ENCODE peak calls at places on chromosomes 2 and 18, in ten cellular contexts. X, Y, R, H, Q, J, L, D, C and K are unnamed samples.

GRCh38 chr2:214856116-214856515 is 46.6 kb upstream of the BARD1 start:
- DNase-seq in X (no peak), Y (no peak), R (no peak), H (no peak), Q (no peak), J (no peak), L (no peak), D (no peak), C (peak; percentile 76), K (no peak)

GRCh38 chr2:72574886-72575285 is 250.9 kb downstream of the EXOC6B start:
- DNase-seq in X (no peak), Y (no peak), R (no peak), H (no peak), Q (no peak), J (no peak), L (no peak), D (no peak), C (no peak), K (no peak)

GRCh38 chr2:144415381-144415780 is 104.5 kb downstream of the ZEB2 start:
- DNase-seq in X (no peak), Y (no peak), R (no peak), H (no peak), Q (peak; percentile 55), J (no peak), L (no peak), D (no peak), C (no peak), K (no peak)

GRCh38 chr2:158926478-158926948 is 41.9 kb upstream of the TANC1 start:
- DNase-seq in X (no peak), Y (peak; percentile 34), R (no peak), H (peak; percentile 22), Q (peak; percentile 79), J (no peak), L (no peak), D (peak; percentile 59), C (peak; percentile 82), K (no peak)

GRCh38 chr18:48375150-48375790 is 33.9 kb downstream of the ZBTB7C start:
- DNase-seq in X (no peak), Y (no peak), R (no peak), H (no peak), Q (no peak), J (no peak), L (no peak), D (no peak), C (no peak), K (no peak)

GRCh38 chr2:125224188-125224587 is 1199.1 kb downstream of the CNTNAP5 start:
- DNase-seq in X (no peak), Y (no peak), R (no peak), H (no peak), Q (no peak), J (no peak), L (no peak), D (no peak), C (no peak), K (no peak)

GRCh38 chr2:223853425-223853837 is 16.0 kb upstream of the AP1S3 start:
- DNase-seq in X (no peak), Y (no peak), R (no peak), H (no peak), Q (peak; percentile 92), J (no peak), L (no peak), D (no peak), C (peak; percentile 18), K (no peak)

GRCh38 chr2:227853204-227853629 is 18.2 kb upstream of the DAW1 start:
- DNase-seq in X (no peak), Y (no peak), R (no peak), H (no peak), Q (peak; percentile 85), J (no peak), L (no peak), D (no peak), C (peak; percentile 99), K (no peak)

GRCh38 chr2:172305066-172305465 is 122.3 kb upstream of the ITGA6 start:
- DNase-seq in X (no peak), Y (no peak), R (no peak), H (no peak), Q (no peak), J (no peak), L (no peak), D (no peak), C (no peak), K (no peak)

GRCh38 chr2:97742381-97742847 is 29.0 kb downstream of the ZAP70 start:
- DNase-seq in X (no peak), Y (no peak), R (no peak), H (no peak), Q (peak; percentile 34), J (no peak), L (no peak), D (peak; percentile 22), C (peak; percentile 7), K (peak; percentile 25)

GRCh38 chr2:63983986-63984605 is 35.1 kb downstream of the VPS54 start:
- DNase-seq in X (no peak), Y (no peak), R (no peak), H (no peak), Q (peak; percentile 46), J (no peak), L (no peak), D (peak; percentile 24), C (peak; percentile 12), K (no peak)

GRCh38 chr2:25109822-25110221 is 58.6 kb downstream of the POMC start:
- DNase-seq in X (no peak), Y (no peak), R (no peak), H (no peak), Q (no peak), J (no peak), L (no peak), D (no peak), C (no peak), K (no peak)

DNA sequence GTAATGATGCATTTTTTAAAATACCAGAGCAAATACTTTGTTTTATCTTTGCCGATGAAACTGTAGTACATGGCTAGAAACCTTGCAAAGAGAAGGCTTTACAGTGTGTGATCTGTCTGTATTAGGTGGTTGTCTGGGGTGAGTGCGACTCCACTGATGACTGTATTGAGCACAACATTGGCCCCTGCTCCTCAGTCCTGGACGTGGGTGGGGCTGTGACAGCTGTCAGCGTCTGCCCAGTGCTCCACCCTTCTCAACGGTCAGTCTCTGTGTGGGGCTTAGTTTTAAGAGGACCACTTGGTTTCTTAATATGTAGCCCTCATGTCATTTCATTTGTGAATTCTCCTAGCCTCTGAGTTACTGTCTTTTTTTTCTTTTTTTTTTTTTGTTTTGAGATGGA is 17.4 kb upstream of the MOCOS start:
- DNase-seq in X (no peak), Y (no peak), R (no peak), H (no peak), Q (no peak), J (no peak), L (no peak), D (no peak), C (no peak), K (no peak)
- H3K27ac ChIP-seq in X (no peak overlapping the region), Y (no peak overlapping the region), R (no peak overlapping the region), H (no peak overlapping the region), Q (no peak overlapping the region), J (no peak overlapping the region), L (no peak overlapping the region), D (no peak overlapping the region), C (no peak overlapping the region), K (no peak overlapping the region)

DNA sequence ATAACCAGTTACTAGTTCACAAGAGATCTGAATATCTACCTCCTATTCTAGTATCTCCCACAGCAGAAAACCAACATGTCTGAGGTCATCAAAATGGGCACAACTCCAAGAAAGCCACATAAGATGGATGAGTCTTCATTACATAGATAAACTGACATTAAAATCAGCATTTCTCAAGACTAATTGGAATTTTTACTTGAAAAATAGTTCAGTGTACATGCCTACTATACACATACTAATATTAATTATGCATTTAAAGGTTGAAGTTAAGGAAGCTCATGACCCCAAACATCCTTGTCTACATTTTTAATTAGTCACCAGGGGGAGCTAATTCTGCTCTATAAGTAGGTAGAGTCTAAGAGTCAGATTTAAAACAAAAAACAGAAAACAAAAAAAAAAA is 41.9 kb downstream of the ZNF521 start:
- DNase-seq in X (no peak), Y (peak; percentile 7), R (no peak), H (no peak), Q (peak; percentile 55), J (no peak), L (no peak), D (peak; percentile 75), C (peak; percentile 83), K (no peak)
- TF ChIP-seq CTCF in X (no peak), Y (no peak), R (no peak), H (no peak), Q (peak; percentile 53), J (no peak), L (no peak), D (peak; percentile 1), C (no peak), K (peak; percentile 43)

GRCh38 chr2:1672738-1673137 is 71.6 kb downstream of the PXDN start:
- DNase-seq in X (no peak), Y (no peak), R (no peak), H (no peak), Q (no peak), J (no peak), L (no peak), D (no peak), C (no peak), K (no peak)

GRCh38 chr2:1673160-1673944 is 71.0 kb downstream of the PXDN start:
- DNase-seq in X (no peak), Y (no peak), R (no peak), H (no peak), Q (no peak), J (no peak), L (no peak), D (no peak), C (no peak), K (no peak)

GRCh38 chr2:1674276-1674675 is 70.0 kb downstream of the PXDN start:
- DNase-seq in X (no peak), Y (no peak), R (no peak), H (no peak), Q (no peak), J (no peak), L (no peak), D (no peak), C (no peak), K (no peak)

GRCh38 chr2:1671916-1672315 is 72.4 kb downstream of the PXDN start:
- DNase-seq in X (no peak), Y (no peak), R (no peak), H (no peak), Q (no peak), J (no peak), L (no peak), D (no peak), C (no peak), K (no peak)

DNA sequence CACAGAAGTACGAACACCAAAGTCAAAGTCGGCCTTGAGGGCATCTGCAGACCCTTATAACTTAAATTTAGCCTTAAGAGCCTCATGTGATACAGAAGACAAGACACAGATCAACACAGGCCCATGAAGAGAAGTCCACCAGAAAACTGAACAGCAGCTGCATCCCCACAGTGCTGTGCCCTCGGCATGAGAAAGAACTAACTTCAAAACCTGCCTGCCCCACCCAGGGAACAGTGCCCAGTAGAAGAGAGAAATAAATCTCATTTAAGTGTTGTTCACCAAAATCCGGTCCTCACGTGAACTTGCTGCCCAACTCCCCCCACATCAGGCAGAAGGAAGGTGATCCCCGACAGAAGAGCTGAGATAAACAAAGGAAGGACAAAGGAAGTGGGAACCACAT is 73.7 kb downstream of the PXDN start:
- DNase-seq in X (no peak), Y (no peak), R (no peak), H (no peak), Q (no peak), J (no peak), L (peak; percentile 15), D (no peak), C (no peak), K (no peak)
- H3K4me3 ChIP-seq in X (no peak overlapping the region), Y (no peak overlapping the region), R (no peak overlapping the region), H (no peak overlapping the region), Q (no peak overlapping the region), J (no peak overlapping the region), L (no peak overlapping the region), D (no peak overlapping the region), C (no peak overlapping the region), K (no peak overlapping the region)

GRCh38 chr2:95044598-95044997 is 19.1 kb downstream of the MAL start:
- DNase-seq in X (no peak), Y (no peak), R (no peak), H (no peak), Q (no peak), J (no peak), L (no peak), D (no peak), C (no peak), K (no peak)
- H3K27ac ChIP-seq in X (no peak overlapping the region), Y (no peak overlapping the region), R (no peak overlapping the region), H (no peak overlapping the region), Q (no peak overlapping the region), J (no peak overlapping the region), L (no peak overlapping the region), D (no peak overlapping the region), C (no peak overlapping the region), K (no peak overlapping the region)